ENCODE peak calls at places on chromosome X, in nine cellular contexts. P is sigmoid colon, K is suprapubic skin, R is upper lobe of left lung, J is transverse colon, M is vagina, L is GM23338, U is HepG2, Q is Panc1. E is an unnamed sample.

GRCh38 chrX:65697915-65698796 is 30.7 kb downstream of the MSN start:
- DNase-seq in P (no peak), K (no peak), R (no peak), J (peak; percentile 66), M (no peak), L (peak; percentile 15), U (no peak), Q (no peak), E (peak; percentile 37)

GRCh38 chrX:108072746-108073145 is 18.6 kb downstream of the PSMD10 start:
- DNase-seq in P (no peak), K (no peak), R (no peak), J (no peak), M (no peak), L (no peak), U (no peak), Q (no peak), E (no peak)

GRCh38 chrX:22922961-22923360 is 76.8 kb upstream of the DDX53 start:
- DNase-seq in P (no peak), K (no peak), R (no peak), J (no peak), M (no peak), L (no peak), U (no peak), Q (no peak), E (no peak)

GRCh38 chrX:126929071-126929470 is 109.5 kb downstream of the PRR32 start:
- DNase-seq in P (no peak), K (no peak), R (no peak), J (no peak), M (no peak), L (no peak), U (no peak), Q (no peak), E (no peak)

GRCh38 chrX:38654302-38654701 is 93.0 kb downstream of the TSPAN7 start:
- DNase-seq in P (no peak), K (no peak), R (no peak), J (no peak), M (no peak), L (peak; percentile 36), U (peak; percentile 36), Q (no peak), E (no peak)

GRCh38 chrX:6053126-6053625 is 175.5 kb downstream of the NLGN4X start:
- DNase-seq in P (no peak), K (no peak), R (no peak), J (no peak), M (no peak), L (no peak), U (no peak), Q (no peak), E (no peak)

GRCh38 chrX:155767101-155767878 is 113.9 kb upstream of the VAMP7 start:
- DNase-seq in P (peak; percentile 71), K (peak; percentile 61), R (peak; percentile 2), J (peak; percentile 60), M (no peak), L (peak; percentile 87), U (no peak), Q (peak; percentile 13), E (peak; percentile 47)

GRCh38 chrX:58025979-58026378 is 115.7 kb upstream of the ZXDA start:
- DNase-seq in P (no peak), K (no peak), R (no peak), J (peak; percentile 27), M (no peak), L (peak; percentile 28), U (peak; percentile 17), Q (peak; percentile 22), E (peak; percentile 33)

GRCh38 chrX:132488819-132489255 is at the start of gene MBNL3:
- DNase-seq in P (peak; percentile 64), K (no peak), R (peak; percentile 89), J (peak; percentile 68), M (no peak), L (peak; percentile 64), U (peak; percentile 33), Q (no peak), E (peak; percentile 59)

GRCh38 chrX:106932960-106933537 is 12.8 kb downstream of the CLDN2 start:
- DNase-seq in P (no peak), K (no peak), R (no peak), J (no peak), M (no peak), L (no peak), U (no peak), Q (no peak), E (no peak)

GRCh38 chrX:1609759-1610158 is 5.1 kb upstream of the ASMT start:
- DNase-seq in P (no peak), K (no peak), R (no peak), J (no peak), M (no peak), L (no peak), U (no peak), Q (no peak), E (no peak)

GRCh38 chrX:151695583-151695930 is 299 bp downstream of the PRRG3 start:
- DNase-seq in P (no peak), K (no peak), R (no peak), J (no peak), M (no peak), L (no peak), U (no peak), Q (no peak), E (no peak)

GRCh38 chrX:151694661-151695582 is at the start of gene PRRG3:
- DNase-seq in P (no peak), K (no peak), R (peak; percentile 73), J (no peak), M (no peak), L (peak; percentile 48), U (no peak), Q (no peak), E (no peak)

GRCh38 chrX:151688695-151689094 is 6.6 kb upstream of the PRRG3 start:
- DNase-seq in P (no peak), K (no peak), R (no peak), J (no peak), M (no peak), L (no peak), U (no peak), Q (no peak), E (no peak)

GRCh38 chrX:151694121-151694520 is 1.1 kb upstream of the PRRG3 start:
- DNase-seq in P (no peak), K (no peak), R (no peak), J (no peak), M (no peak), L (no peak), U (no peak), Q (no peak), E (no peak)

DNA sequence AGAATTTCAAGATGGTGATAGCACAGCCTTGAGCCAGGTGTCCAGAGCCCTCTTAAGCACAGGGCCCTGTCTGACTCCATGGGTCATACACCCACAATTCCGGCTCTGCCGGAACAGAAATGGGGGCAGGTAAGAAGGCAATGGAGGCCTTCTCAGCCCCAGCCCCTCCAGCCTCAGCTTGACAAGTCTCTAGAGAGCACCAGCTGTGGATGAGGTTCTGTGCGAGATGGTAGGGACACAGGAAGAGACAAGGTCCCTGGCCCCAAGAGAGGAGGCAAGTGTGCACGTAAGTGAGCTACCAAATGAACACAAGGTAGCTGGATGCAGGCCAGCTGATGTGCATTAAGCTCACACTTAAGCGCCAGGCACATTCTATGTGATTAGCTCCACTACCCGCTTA is 2.4 kb upstream of the PRRG3 start:
- DNase-seq in P (no peak), K (no peak), R (no peak), J (no peak), M (no peak), L (no peak), U (no peak), Q (no peak), E (peak; percentile 20)
- TF ChIP-seq POLR2AphosphoS5 in P (no peak), K (no peak), R (no peak), J (no peak), M (no peak), L (no peak), U (no peak), Q (no peak), E (no peak)

GRCh38 chrX:2711441-2711840 is 20.3 kb downstream of the CD99 start:
- DNase-seq in P (no peak), K (no peak), R (no peak), J (no peak), M (no peak), L (no peak), U (no peak), Q (no peak), E (no peak)
- H3K36me3 ChIP-seq in P (peaks cover 13% of the 10 kb centered on the region), K (peaks cover 44% of the 10 kb centered on the region), R (peaks cover 25% of the 10 kb centered on the region), J (no peaks in the 10 kb centered on the region), M (peaks cover 4% of the 10 kb centered on the region), L (no peaks in the 10 kb centered on the region), U (peaks cover 8% of the 10 kb centered on the region), Q (no peaks in the 10 kb centered on the region), E (peaks cover 9% of the 10 kb centered on the region)

DNA sequence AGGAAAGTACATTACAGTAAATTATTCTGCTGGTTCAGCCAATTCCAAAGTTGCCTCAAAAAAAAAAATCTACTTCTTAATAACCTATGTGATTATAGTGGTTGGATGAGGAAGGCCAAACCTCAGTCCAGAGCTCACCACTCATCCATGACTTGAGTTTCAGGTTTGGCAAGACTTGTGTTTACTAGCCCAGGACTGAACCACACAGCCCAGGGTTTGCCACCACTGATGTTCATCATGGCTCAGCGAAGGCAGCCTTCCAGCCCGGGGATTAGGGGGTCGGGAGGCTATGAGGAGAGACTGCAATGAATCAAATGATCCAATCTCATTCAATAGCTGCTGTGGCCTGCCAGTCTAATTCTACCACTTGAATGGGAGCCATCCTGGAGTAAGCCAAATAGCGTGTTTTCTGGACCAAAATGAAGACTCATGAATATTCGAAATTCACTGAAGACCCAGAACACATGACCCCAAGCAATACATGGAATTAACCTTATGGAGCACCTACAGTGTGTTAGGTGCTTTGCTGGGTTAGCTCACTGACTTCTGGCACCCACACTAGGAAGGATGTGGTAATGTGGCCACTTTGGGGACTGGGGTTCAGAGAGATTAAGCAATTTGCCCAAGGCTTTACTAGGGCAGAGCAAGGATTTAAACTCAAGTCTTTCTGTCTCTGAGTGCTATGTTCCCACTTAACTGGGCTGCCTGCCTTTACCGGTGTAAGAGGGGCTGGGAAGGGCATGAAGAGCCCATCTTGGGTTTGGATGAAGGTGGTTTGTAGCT is 162.2 kb upstream of the ATP6AP2 start:
- DNase-seq in P (no peak), K (no peak), R (no peak), J (no peak), M (no peak), L (no peak), U (no peak), Q (no peak), E (no peak)
- TF ChIP-seq POLR2AphosphoS5 in P (no peak), K (no peak), R (no peak), J (no peak), M (no peak), L (no peak), U (no peak), Q (no peak), E (no peak)

GRCh38 chrX:9656871-9657270 is 108.8 kb downstream of the GPR143 start:
- DNase-seq in P (no peak), K (no peak), R (no peak), J (no peak), M (no peak), L (no peak), U (no peak), Q (no peak), E (no peak)

GRCh38 chrX:9657590-9658256 is 107.9 kb downstream of the GPR143 start:
- DNase-seq in P (no peak), K (no peak), R (no peak), J (no peak), M (peak; percentile 61), L (no peak), U (no peak), Q (no peak), E (no peak)

GRCh38 chrX:9651737-9652136 is 113.9 kb downstream of the GPR143 start:
- DNase-seq in P (no peak), K (no peak), R (no peak), J (no peak), M (no peak), L (no peak), U (no peak), Q (no peak), E (no peak)

GRCh38 chrX:9656277-9656676 is 109.4 kb downstream of the GPR143 start:
- DNase-seq in P (no peak), K (no peak), R (no peak), J (no peak), M (no peak), L (no peak), U (peak; percentile 57), Q (no peak), E (no peak)

GRCh38 chrX:9654928-9655327 is 110.7 kb downstream of the GPR143 start:
- DNase-seq in P (no peak), K (no peak), R (no peak), J (no peak), M (no peak), L (no peak), U (no peak), Q (no peak), E (no peak)
- H3K36me3 ChIP-seq in P (no peaks in the 10 kb centered on the region), K (peaks cover 7% of the 10 kb centered on the region), R (no peaks in the 10 kb centered on the region), J (no peaks in the 10 kb centered on the region), M (no peaks in the 10 kb centered on the region), L (no peaks in the 10 kb centered on the region), U (peaks cover 1% of the 10 kb centered on the region), Q (no peaks in the 10 kb centered on the region), E (peaks cover 14% of the 10 kb centered on the region)

E was measured in stomach.